ENCODE peak calls at places on chromosomes 7 and 10, in six cellular contexts. I, O, K, Z, R and Y are unnamed samples.
A peak's percentile ranks its signal among the peaks of the same experiment; 100 is the strongest.

GRCh38 chr10:21437770-21438382 is 87.6 kb downstream of the SKIDA1 start:
- DNase-seq in I (no peak), O (no peak), Z (no peak), R (no peak), K (no peak), Y (no peak)

GRCh38 chr10:88992945-88993537 is 2.4 kb downstream of the FAS start:
- DNase-seq in O (no peak), I (no peak), K (no peak), R (no peak), Z (no peak), Y (no peak)

GRCh38 chr10:117570880-117571279 is 28.3 kb downstream of the EMX2 start:
- DNase-seq in O (no peak), K (no peak), R (no peak), Z (no peak), I (no peak), Y (no peak)

GRCh38 chr7:28671526-28671925 is 259.2 kb downstream of the CREB5 start:
- DNase-seq in I (no peak), O (no peak), K (no peak), R (no peak), Z (no peak), Y (no peak)

GRCh38 chr7:39084344-39084743 is 106.6 kb downstream of the POU6F2 start:
- DNase-seq in O (no peak), Z (no peak), K (no peak), I (no peak), R (no peak), Y (no peak)

GRCh38 chr7:130091999-130092398 is 21.7 kb downstream of the KLHDC10 start:
- DNase-seq in K (no peak), I (no peak), O (no peak), R (no peak), Z (no peak), Y (no peak)

GRCh38 chr7:78510580-78511188 is 712.1 kb downstream of the PHTF2 start:
- DNase-seq in O (no peak), I (no peak), Z (peak; percentile 8), R (peak; percentile 13), K (no peak), Y (no peak)

GRCh38 chr7:99380823-99381663 is 6.5 kb downstream of the ARPC1B start:
- DNase-seq in Z (no peak), O (peak; percentile 84), I (no peak), R (peak; percentile 57), K (no peak), Y (no peak)

GRCh38 chr7:105304040-105304895 is 84.5 kb downstream of the SRPK2 start:
- DNase-seq in I (no peak), O (peak; percentile 32), R (no peak), K (no peak), Z (peak; percentile 56), Y (no peak)

GRCh38 chr7:131538791-131539179 is 17.6 kb downstream of the PODXL start:
- DNase-seq in O (no peak), I (peak; percentile 67), R (no peak), K (no peak), Z (no peak), Y (no peak)

GRCh38 chr7:39754326-39755120 is 131.2 kb downstream of the RALA start:
- DNase-seq in Z (no peak), I (no peak), R (no peak), O (no peak), K (no peak), Y (no peak)

GRCh38 chr10:8752146-8752843 is 697.8 kb downstream of the GATA3 start:
- DNase-seq in O (no peak), K (no peak), R (no peak), Z (no peak), I (no peak), Y (no peak)

GRCh38 chr10:88187472-88187871 is 324.0 kb downstream of the PTEN start:
- DNase-seq in I (no peak), R (no peak), K (no peak), Z (no peak), O (no peak), Y (no peak)

GRCh38 chr10:14748471-14748870 is 26.2 kb downstream of the FAM107B start:
- DNase-seq in Z (no peak), O (no peak), K (no peak), R (no peak), I (peak; percentile 40), Y (no peak)

GRCh38 chr10:71799785-71800453 is 26.6 kb upstream of the VSIR start:
- DNase-seq in K (no peak), R (peak; percentile 59), O (no peak), Z (no peak), I (no peak), Y (no peak)

GRCh38 chr10:17001961-17002749 is 127.5 kb downstream of the CUBN start:
- DNase-seq in K (peak; percentile 91), Z (no peak), I (peak; percentile 38), R (peak; percentile 33), O (peak; percentile 23), Y (no peak)

GRCh38 chr10:92328999-92329398 is 38.0 kb downstream of the MARCHF5 start:
- DNase-seq in Z (peak; percentile 16), K (no peak), R (no peak), I (no peak), O (no peak), Y (no peak)

GRCh38 chr7:155860840-155861479 is 48.7 kb upstream of the SHH start:
- DNase-seq in I (no peak), K (peak; percentile 86), R (no peak), O (no peak), Z (no peak), Y (peak; percentile 81)

GRCh38 chr10:100186253-100186780 is 488 bp upstream of the ERLIN1 start:
- DNase-seq in I (peak; percentile 52), R (peak; percentile 58), O (no peak), Z (no peak), K (no peak), Y (no peak)

GRCh38 chr7:96638669-96639068 is 71.0 kb downstream of the SEM1 start:
- DNase-seq in O (no peak), Z (no peak), K (no peak), R (no peak), I (no peak), Y (no peak)

GRCh38 chr10:103967433-103968142 is 648 bp downstream of the SLK start:
- DNase-seq in O (no peak), I (no peak), R (peak; percentile 32), K (no peak), Z (no peak), Y (no peak)

GRCh38 chr7:143395187-143396149 is 13.2 kb downstream of the EPHA1 start:
- DNase-seq in R (no peak), O (no peak), K (no peak), Z (no peak), I (no peak), Y (no peak)

GRCh38 chr7:111090834-111091233 is at the start of gene LRRN3:
- DNase-seq in R (no peak), K (no peak), I (peak; percentile 38), Z (no peak), O (no peak), Y (no peak)

GRCh38 chr7:33774762-33775523 is 130.4 kb upstream of the BMPER start:
- DNase-seq in O (no peak), I (peak; percentile 46), K (no peak), Z (no peak), R (peak; percentile 20), Y (peak; percentile 72)

GRCh38 chr10:104903433-104903832 is 262.3 kb downstream of the SORCS3 start:
- DNase-seq in K (no peak), Z (no peak), I (no peak), R (no peak), O (no peak), Y (no peak)

GRCh38 chr10:73094986-73095478 is 1.6 kb downstream of the P4HA1 start:
- DNase-seq in I (no peak), O (no peak), Z (no peak), K (no peak), R (no peak), Y (no peak)

GRCh38 chr7:140212100-140212881 is 35.5 kb upstream of the KDM7A start:
- DNase-seq in I (no peak), Z (no peak), R (peak; percentile 84), O (peak; percentile 74), K (no peak), Y (no peak)

GRCh38 chr10:78035437-78035836 is 1.8 kb downstream of the RPS24 start:
- DNase-seq in Z (no peak), K (no peak), R (no peak), O (no peak), I (no peak), Y (no peak)

GRCh38 chr10:76327441-76327840 is 896.0 kb downstream of the LRMDA start:
- DNase-seq in K (no peak), I (no peak), O (no peak), R (no peak), Z (no peak), Y (no peak)

GRCh38 chr10:132916421-132916841 is 25.9 kb downstream of the CFAP46 start:
- DNase-seq in I (no peak), R (no peak), K (no peak), Z (no peak), O (no peak), Y (no peak)

GRCh38 chr7:25139536-25139935 is 14.5 kb upstream of the CYCS start:
- DNase-seq in O (no peak), K (no peak), R (no peak), I (no peak), Z (no peak), Y (no peak)

GRCh38 chr10:72567421-72567820 is 58.5 kb downstream of the MICU1 start:
- DNase-seq in O (no peak), R (no peak), I (no peak), K (no peak), Z (peak; percentile 41), Y (no peak)

GRCh38 chr10:69475433-69475830 is 24.2 kb downstream of the TSPAN15 start:
- DNase-seq in I (no peak), Z (no peak), K (no peak), O (no peak), R (no peak), Y (no peak)

GRCh38 chr7:1247527-1248041 is 14.9 kb downstream of the UNCX start:
- DNase-seq in O (no peak), K (no peak), Z (no peak), R (no peak), I (no peak), Y (no peak)

GRCh38 chr7:28509256-28510021 is 97.1 kb downstream of the CREB5 start:
- DNase-seq in K (no peak), I (no peak), O (peak; percentile 77), Z (no peak), R (no peak), Y (no peak)

GRCh38 chr7:104162081-104162480 is 45.7 kb downstream of the ORC5 start:
- DNase-seq in O (no peak), Z (no peak), R (no peak), I (no peak), K (no peak), Y (no peak)
- H3K36me3 ChIP-seq in O (peaks cover 2% of the 10 kb centered on the region), Z (no peaks in the 10 kb centered on the region), R (no peaks in the 10 kb centered on the region), I (peaks cover 27% of the 10 kb centered on the region), K (peaks cover 10% of the 10 kb centered on the region), Y (no peaks in the 10 kb centered on the region)

GRCh38 chr10:5731559-5731958 is 46.9 kb downstream of the TASOR2 start:
- DNase-seq in K (no peak), R (no peak), O (no peak), I (no peak), Z (no peak), Y (no peak)
- H3K36me3 ChIP-seq in K (peaks cover 37% of the 10 kb centered on the region), R (no peaks in the 10 kb centered on the region), O (peaks cover 15% of the 10 kb centered on the region), I (peaks cover 62% of the 10 kb centered on the region), Z (peaks cover 32% of the 10 kb centered on the region), Y (no peaks in the 10 kb centered on the region)

GRCh38 chr7:45100761-45101480 is 10.6 kb downstream of the TBRG4 start:
- DNase-seq in R (no peak), O (no peak), I (no peak), K (no peak), Z (no peak), Y (no peak)
- H3K36me3 ChIP-seq in R (no peaks in the 10 kb centered on the region), O (peaks cover 58% of the 10 kb centered on the region), I (peaks cover 76% of the 10 kb centered on the region), K (peaks cover 79% of the 10 kb centered on the region), Z (peaks cover 60% of the 10 kb centered on the region), Y (no peaks in the 10 kb centered on the region)

GRCh38 chr7:158734861-158735260 is 30.3 kb upstream of the NCAPG2 start:
- DNase-seq in I (no peak), Z (no peak), K (no peak), R (no peak), O (no peak), Y (no peak)
- H3K36me3 ChIP-seq in I (peaks cover 97% of the 10 kb centered on the region), Z (peaks cover 17% of the 10 kb centered on the region), K (peaks cover 89% of the 10 kb centered on the region), R (no peaks in the 10 kb centered on the region), O (peaks cover 7% of the 10 kb centered on the region), Y (no peaks in the 10 kb centered on the region)